ENCODE peak calls at places on chromosome 5, in seven cellular contexts. U is IMR-90; T is PC-3; H is mammary epithelial cell; C is CD4-positive, CD25-positive, alpha-beta regulatory T cell; Z is Caco-2; L is NT2/D1. V is an unnamed sample. For H3K4me1 and H3K36me3, the result is how much of the 10 kb centered on the place peaks cover.

GRCh38 chr5:132386644-132387286 is 17.3 kb downstream of the SLC22A5 start:
- DNase-seq in T (peak), H (peak), L (no peak), C (peak), Z (peak), U (peak), V (peak)

GRCh38 chr5:132661231-132662003 is 3.4 kb downstream of the IL13 start:
- DNase-seq in T (no peak), L (no peak), H (no peak), U (no peak), Z (peak), C (no peak), V (no peak)

GRCh38 chr5:143824851-143825720 is 13.1 kb downstream of the HMHB1 start:
- DNase-seq in T (peak), C (peak), H (peak), L (peak), U (peak), Z (peak), V (peak)

GRCh38 chr5:173591300-173591622 is 25.2 kb downstream of the BOD1 start:
- DNase-seq in C (no peak), U (no peak), H (no peak), L (no peak), T (no peak), Z (no peak), V (no peak)

GRCh38 chr5:66864240-66864884 is 268.2 kb downstream of the MAST4 start:
- DNase-seq in T (peak), L (no peak), Z (peak), H (peak), C (peak), U (peak), V (no peak)

GRCh38 chr5:124445220-124445619 is 301.2 kb downstream of the ZNF608 start:
- DNase-seq in T (no peak), L (no peak), C (no peak), U (no peak), Z (no peak), H (no peak), V (no peak)

GRCh38 chr5:103456476-103456875 is 106.1 kb downstream of the NUDT12 start:
- DNase-seq in Z (no peak), C (no peak), T (peak), U (no peak), L (no peak), H (peak), V (no peak)

GRCh38 chr5:133930061-133930823 is 38.2 kb downstream of the C5orf15 start:
- DNase-seq in L (no peak), T (no peak), H (no peak), C (no peak), Z (no peak), U (peak), V (no peak)

GRCh38 chr5:14183187-14183939 is 40.2 kb downstream of the TRIO start:
- DNase-seq in L (no peak), T (no peak), H (no peak), C (no peak), U (no peak), Z (no peak), V (no peak)

GRCh38 chr5:72248352-72249032 is 71.5 kb downstream of the MRPS27 start:
- DNase-seq in L (no peak), H (peak), C (no peak), Z (no peak), U (peak), T (peak), V (peak)

GRCh38 chr5:173902743-173903142 is 14.6 kb downstream of the CPEB4 start:
- DNase-seq in Z (no peak), L (no peak), C (no peak), H (no peak), T (peak), U (no peak), V (no peak)

GRCh38 chr5:1594336-1595106 is 70.8 kb upstream of the LPCAT1 start:
- DNase-seq in T (peak), L (peak), U (no peak), C (peak), H (peak), Z (peak), V (peak)

GRCh38 chr5:126878085-126878484 is 101.1 kb downstream of the LMNB1 start:
- DNase-seq in C (no peak), U (no peak), Z (no peak), L (no peak), T (no peak), H (no peak), V (no peak)

GRCh38 chr5:75167345-75167744 is 69.3 kb downstream of the ANKRD31 start:
- DNase-seq in H (peak), Z (peak), U (no peak), C (no peak), T (peak), L (no peak), V (no peak)

GRCh38 chr5:133744909-133745308 is 132.6 kb upstream of the FSTL4 start:
- DNase-seq in H (no peak), T (no peak), L (no peak), C (no peak), U (no peak), Z (no peak), V (no peak)

GRCh38 chr5:172059661-172060100 is 53.2 kb upstream of the FBXW11 start:
- DNase-seq in Z (peak), H (no peak), T (peak), U (no peak), C (no peak), L (no peak), V (peak)

GRCh38 chr5:177124486-177124991 is 9.0 kb upstream of the NSD1 start:
- DNase-seq in Z (peak), U (no peak), C (no peak), T (peak), L (no peak), H (no peak), V (no peak)

GRCh38 chr5:141835928-141836667 is 42.1 kb downstream of the PCDH1 start:
- DNase-seq in C (no peak), T (no peak), H (no peak), U (peak), Z (no peak), L (no peak), V (no peak)

DNA sequence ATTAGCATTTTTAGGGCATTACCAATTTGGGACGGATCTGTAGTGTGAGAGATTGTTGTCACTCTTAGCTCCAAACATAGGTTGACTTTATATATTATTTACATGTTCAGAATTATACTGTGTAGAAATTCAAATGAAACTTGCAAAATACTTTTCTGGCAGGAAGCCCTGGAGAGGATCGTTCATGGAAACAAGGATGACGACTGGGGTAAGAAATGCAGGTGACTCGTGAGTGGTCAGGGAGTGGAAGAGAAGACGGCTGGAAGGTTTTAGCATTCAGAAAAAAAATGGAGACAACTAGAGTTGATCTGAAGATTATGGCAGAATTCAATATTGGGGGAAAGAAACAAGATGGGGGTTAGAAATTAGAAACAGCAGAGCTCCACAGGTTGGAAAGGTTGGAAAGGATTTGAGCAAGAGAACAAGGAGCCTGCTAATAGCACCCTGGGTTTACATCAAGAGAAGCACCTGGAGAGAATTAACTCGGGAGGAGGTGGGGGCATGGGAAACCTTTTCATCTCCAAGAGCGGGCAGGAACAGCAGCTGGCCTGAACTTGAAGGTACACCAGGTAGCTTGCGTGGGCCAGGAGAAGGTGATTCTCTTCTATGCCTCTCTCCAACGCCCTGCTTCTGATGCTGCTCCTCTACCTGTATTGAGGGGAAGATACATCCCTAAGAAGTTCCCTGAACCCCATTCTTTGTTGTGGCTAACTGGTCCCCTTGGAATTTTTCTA is 37.0 kb upstream of the GLRX start:
- DNase-seq in T (peak), Z (no peak), H (no peak), L (no peak), C (no peak), U (no peak), V (no peak)
- H3K4me1 ChIP-seq in T (under half), Z (half or more), H (under half), L (under half), C (under half), U (under half), V (under half)

GRCh38 chr5:38556599-38557308 is at the start of gene LIFR:
- DNase-seq in Z (no peak), H (peak), L (peak), T (peak), U (peak), C (no peak), V (peak)
- H3K4me3 ChIP-seq in Z (no peak), H (peak), L (peak), T (peak), U (peak), C (no peak), V (peak)

DNA sequence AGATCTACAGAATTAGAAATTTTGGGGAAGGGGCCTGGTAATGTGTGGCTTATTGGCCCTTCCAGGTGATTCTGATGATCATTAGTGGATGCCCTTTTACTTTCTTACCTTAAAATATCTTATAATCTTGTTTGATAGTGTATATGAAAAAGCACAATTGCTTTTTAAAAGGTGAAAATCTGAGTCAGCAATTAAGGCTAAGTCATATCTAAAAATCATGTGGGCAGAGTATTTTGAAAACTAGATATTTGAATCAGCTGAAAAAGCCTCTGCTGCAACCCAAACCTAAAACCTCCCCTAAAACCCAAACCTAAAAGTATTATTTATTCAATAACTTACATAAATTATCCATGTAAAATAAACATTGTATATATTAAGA is 359.8 kb downstream of the PDE4D start:
- DNase-seq in Z (no peak), U (no peak), H (no peak), L (no peak), C (no peak), T (no peak), V (no peak)
- H3K36me3 ChIP-seq in Z (under half), U (under half), H (under half), L (under half), C (under half), T (under half), V (under half)

GRCh38 chr5:178433273-178433775 is 156.9 kb downstream of the COL23A1 start:
- DNase-seq in T (no peak), Z (no peak), U (no peak), L (no peak), H (no peak), C (no peak), V (no peak)
- H3K4me1 ChIP-seq in T (under half), Z (under half), U (under half), L (under half), H (under half), C (under half), V (under half)

GRCh38 chr5:55731848-55732247 is 6.0 kb upstream of the DDX4 start:
- DNase-seq in Z (no peak), L (no peak), T (no peak), H (no peak), U (no peak), C (no peak), V (no peak)

GRCh38 chr5:55742778-55743177 is 4.9 kb downstream of the DDX4 start:
- DNase-seq in L (no peak), Z (no peak), H (no peak), T (no peak), C (no peak), U (no peak), V (no peak)

GRCh38 chr5:55734658-55735057 is 3.2 kb upstream of the DDX4 start:
- DNase-seq in C (no peak), H (no peak), U (no peak), L (no peak), T (no peak), Z (no peak), V (no peak)

GRCh38 chr5:55732592-55732991 is 5.3 kb upstream of the DDX4 start:
- DNase-seq in H (no peak), C (no peak), L (no peak), U (no peak), Z (no peak), T (no peak), V (no peak)

DNA sequence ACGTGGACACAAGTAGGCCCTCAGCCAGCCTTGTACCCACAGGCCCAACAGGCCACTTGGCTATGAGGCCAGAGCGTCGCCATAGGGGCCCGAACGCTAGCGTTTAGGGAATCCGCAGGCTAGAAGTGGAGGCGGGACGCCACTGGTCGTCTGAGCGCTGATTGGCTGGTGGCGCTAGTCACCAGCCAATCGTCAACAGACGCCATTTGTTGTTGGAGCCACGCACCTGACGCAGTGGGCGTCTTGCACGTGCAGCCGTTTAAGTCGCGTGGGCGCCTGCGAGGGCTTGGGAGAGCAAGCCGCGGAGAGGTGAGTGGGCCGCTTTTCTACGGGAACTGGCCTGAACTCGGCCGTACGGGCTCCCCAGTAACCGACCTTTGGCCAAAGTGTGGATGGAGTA is at the start of gene DDX4:
- DNase-seq in L (no peak), Z (no peak), T (no peak), C (no peak), H (no peak), U (no peak), V (no peak)
- H3K4me3 ChIP-seq in L (no peak), Z (no peak), T (no peak), C (no peak), H (no peak), U (no peak), V (no peak)

GRCh38 chr5:16754621-16755020 is 137.8 kb upstream of the RETREG1 start:
- DNase-seq in L (no peak), T (no peak), Z (peak), C (no peak), U (no peak), H (no peak), V (peak)
- H3K36me3 ChIP-seq in L (under half), T (under half), Z (under half), C (under half), U (under half), H (under half), V (under half)